ENCODE peak calls at places on chromosomes 1 and 21, in eight cellular contexts. J is stomach; M is iPS-NIHi11; W is T-helper 9 cell; I is heart left ventricle; R is EL; K is posterior cingulate gyrus; T is activated CD4-positive, CD25-positive, alpha-beta regulatory T cell treated with anti-CD3 and anti-CD28 coated beads, Interleukin-2, amount 50 U/mL, for 72 hours. B is an unnamed sample.

GRCh38 chr21:35743571-35743970 is 316.8 kb downstream of the SETD4 start:
- DNase-seq in I (no peak), M (no peak), R (peak), J (no peak), W (no peak), T (no peak), K (no peak), B (no peak)

GRCh38 chr1:165828581-165829329 is 1.3 kb downstream of the UCK2 start:
- DNase-seq in M (peak), T (peak), I (peak), W (no peak), R (peak), K (peak), J (peak), B (no peak)

GRCh38 chr1:115877511-115877910 is 36.6 kb upstream of the NHLH2 start:
- DNase-seq in I (no peak), M (peak), J (no peak), R (peak), T (no peak), K (no peak), W (no peak), B (no peak)

GRCh38 chr1:205532026-205532891 is 27.8 kb downstream of the CDK18 start:
- DNase-seq in I (no peak), R (no peak), T (no peak), J (no peak), W (no peak), M (no peak), K (no peak), B (no peak)

GRCh38 chr1:152626688-152627087 is 3.8 kb upstream of the LCE3A start:
- DNase-seq in J (no peak), R (no peak), W (no peak), I (no peak), T (no peak), M (no peak), K (no peak), B (no peak)

GRCh38 chr21:31142600-31142999 is 104.3 kb upstream of the KRTAP19-8 start:
- DNase-seq in K (no peak), R (no peak), W (no peak), J (no peak), I (peak), M (no peak), T (no peak), B (no peak)

GRCh38 chr1:83087851-83088250 is 911.1 kb downstream of the TTLL7 start:
- DNase-seq in T (no peak), I (no peak), R (no peak), J (no peak), W (no peak), K (no peak), M (no peak), B (no peak)

GRCh38 chr1:237390798-237391197 is 348.8 kb downstream of the RYR2 start:
- DNase-seq in R (no peak), M (no peak), I (no peak), J (no peak), K (no peak), W (no peak), T (no peak), B (no peak)

GRCh38 chr1:90721210-90722194 is 4.4 kb upstream of the BARHL2 start:
- DNase-seq in K (no peak), W (peak), I (no peak), J (peak), M (peak), R (peak), T (no peak), B (no peak)

GRCh38 chr21:17003221-17003620 is 509.6 kb upstream of the CXADR start:
- DNase-seq in T (no peak), J (no peak), R (peak), W (no peak), M (no peak), K (no peak), I (no peak), B (no peak)

GRCh38 chr1:32933742-32934322 is 30.8 kb downstream of the RNF19B start:
- DNase-seq in I (no peak), T (no peak), M (no peak), W (no peak), R (peak), J (peak), K (no peak), B (no peak)

GRCh38 chr1:183898001-183898396 is 93.1 kb downstream of the RGL1 start:
- DNase-seq in W (no peak), R (no peak), I (no peak), T (no peak), M (no peak), J (no peak), K (no peak), B (no peak)

GRCh38 chr1:67618285-67619018 is 66.5 kb upstream of the GADD45A start:
- DNase-seq in K (peak), R (peak), T (no peak), J (peak), I (peak), M (no peak), W (no peak), B (no peak)

GRCh38 chr1:205915354-205915990 is 27.8 kb downstream of the SLC26A9 start:
- DNase-seq in R (no peak), T (no peak), J (no peak), I (peak), K (no peak), W (no peak), M (no peak), B (no peak)

GRCh38 chr1:46526689-46527291 is 24.7 kb downstream of the KNCN start:
- DNase-seq in R (no peak), K (no peak), T (no peak), M (peak), I (no peak), W (no peak), J (peak), B (no peak)